ENCODE peak calls at places on chromosomes 3 and 15, in six cellular contexts. One of them, this sample, is unnamed.

GRCh38 chr15:45456212-45457106 is 66.1 kb downstream of the SLC30A4 start:
- DNase-seq in neural progenitor cell: no peak
- DNase-seq in testis: peak
- DNase-seq in PC-9: peak
- DNase-seq in cardiac fibroblast: peak
- DNase-seq in fibroblast of pulmonary artery: peak
- DNase-seq in this sample: peak

GRCh38 chr3:162437480-162437879 is 940.9 kb downstream of the OTOL1 start:
- DNase-seq in neural progenitor cell: no peak
- DNase-seq in testis: no peak
- DNase-seq in PC-9: peak
- DNase-seq in cardiac fibroblast: peak
- DNase-seq in fibroblast of pulmonary artery: peak
- DNase-seq in this sample: no peak

GRCh38 chr3:194485876-194486539 is 794 bp downstream of the ATP13A3 start:
- DNase-seq in neural progenitor cell: peak
- DNase-seq in testis: peak
- DNase-seq in PC-9: peak
- DNase-seq in cardiac fibroblast: peak
- DNase-seq in fibroblast of pulmonary artery: peak
- DNase-seq in this sample: no peak

GRCh38 chr3:15327941-15328340 is 4.4 kb downstream of the SH3BP5 start:
- DNase-seq in neural progenitor cell: no peak
- DNase-seq in testis: no peak
- DNase-seq in PC-9: peak
- DNase-seq in cardiac fibroblast: no peak
- DNase-seq in fibroblast of pulmonary artery: no peak
- DNase-seq in this sample: peak

GRCh38 chr3:152524198-152525140 is 255.7 kb downstream of the MBNL1 start:
- DNase-seq in neural progenitor cell: peak
- DNase-seq in testis: peak
- DNase-seq in PC-9: no peak
- DNase-seq in cardiac fibroblast: peak
- DNase-seq in fibroblast of pulmonary artery: peak
- DNase-seq in this sample: peak

GRCh38 chr3:105791919-105792786 is 76.7 kb downstream of the CBLB start:
- DNase-seq in neural progenitor cell: no peak
- DNase-seq in testis: peak
- DNase-seq in PC-9: no peak
- DNase-seq in cardiac fibroblast: peak
- DNase-seq in fibroblast of pulmonary artery: peak
- DNase-seq in this sample: peak

GRCh38 chr3:34132069-34132677 is 333.7 kb downstream of the PDCD6IP start:
- DNase-seq in neural progenitor cell: no peak
- DNase-seq in testis: no peak
- DNase-seq in PC-9: no peak
- DNase-seq in cardiac fibroblast: peak
- DNase-seq in fibroblast of pulmonary artery: peak
- DNase-seq in this sample: no peak

GRCh38 chr15:93488157-93488803 is 399.3 kb upstream of the RGMA start:
- DNase-seq in neural progenitor cell: no peak
- DNase-seq in testis: no peak
- DNase-seq in PC-9: no peak
- DNase-seq in cardiac fibroblast: no peak
- DNase-seq in fibroblast of pulmonary artery: no peak
- DNase-seq in this sample: no peak

GRCh38 chr3:41304603-41305002 is 105.3 kb downstream of the CTNNB1 start:
- DNase-seq in neural progenitor cell: no peak
- DNase-seq in testis: peak
- DNase-seq in PC-9: no peak
- DNase-seq in cardiac fibroblast: peak
- DNase-seq in fibroblast of pulmonary artery: peak
- DNase-seq in this sample: peak

GRCh38 chr15:55586808-55587207 is 1.3 kb downstream of the PYGO1 start:
- DNase-seq in neural progenitor cell: no peak
- DNase-seq in testis: no peak
- DNase-seq in PC-9: no peak
- DNase-seq in cardiac fibroblast: no peak
- DNase-seq in fibroblast of pulmonary artery: no peak
- DNase-seq in this sample: no peak

GRCh38 chr3:194287392-194287791 is 63.7 kb downstream of the CPN2 start:
- DNase-seq in neural progenitor cell: no peak
- DNase-seq in testis: no peak
- DNase-seq in PC-9: no peak
- DNase-seq in cardiac fibroblast: no peak
- DNase-seq in fibroblast of pulmonary artery: no peak
- DNase-seq in this sample: no peak

GRCh38 chr15:70092462-70092850 is 5.3 kb downstream of the TLE3 start:
- DNase-seq in neural progenitor cell: no peak
- DNase-seq in testis: no peak
- DNase-seq in PC-9: no peak
- DNase-seq in cardiac fibroblast: peak
- DNase-seq in fibroblast of pulmonary artery: peak
- DNase-seq in this sample: no peak

GRCh38 chr3:189529468-189529867 is 101.7 kb upstream of the TP63 start:
- DNase-seq in neural progenitor cell: no peak
- DNase-seq in testis: no peak
- DNase-seq in PC-9: no peak
- DNase-seq in cardiac fibroblast: no peak
- DNase-seq in fibroblast of pulmonary artery: no peak
- DNase-seq in this sample: peak

GRCh38 chr3:141930801-141931200 is 54.4 kb downstream of the ATP1B3 start:
- DNase-seq in neural progenitor cell: no peak
- DNase-seq in testis: no peak
- DNase-seq in PC-9: no peak
- DNase-seq in cardiac fibroblast: no peak
- DNase-seq in fibroblast of pulmonary artery: no peak
- DNase-seq in this sample: no peak

GRCh38 chr15:58185439-58185838 is 47.3 kb downstream of the AQP9 start:
- DNase-seq in neural progenitor cell: no peak
- DNase-seq in testis: no peak
- DNase-seq in PC-9: no peak
- DNase-seq in cardiac fibroblast: peak
- DNase-seq in fibroblast of pulmonary artery: peak
- DNase-seq in this sample: no peak

GRCh38 chr15:42270996-42271395 is 2.0 kb upstream of the GANC start:
- DNase-seq in neural progenitor cell: no peak
- DNase-seq in testis: no peak
- DNase-seq in PC-9: no peak
- DNase-seq in cardiac fibroblast: no peak
- DNase-seq in fibroblast of pulmonary artery: no peak
- DNase-seq in this sample: no peak

GRCh38 chr3:140711719-140712086 is 33.8 kb downstream of the TRIM42 start:
- DNase-seq in neural progenitor cell: no peak
- DNase-seq in testis: no peak
- DNase-seq in PC-9: no peak
- DNase-seq in cardiac fibroblast: no peak
- DNase-seq in fibroblast of pulmonary artery: no peak
- DNase-seq in this sample: no peak

GRCh38 chr15:31214864-31215489 is 111.7 kb upstream of the KLF13 start:
- DNase-seq in neural progenitor cell: no peak
- DNase-seq in testis: peak
- DNase-seq in PC-9: no peak
- DNase-seq in cardiac fibroblast: peak
- DNase-seq in fibroblast of pulmonary artery: peak
- DNase-seq in this sample: peak

GRCh38 chr15:22945071-22945470 is 35.1 kb downstream of the CYFIP1 start:
- DNase-seq in neural progenitor cell: no peak
- DNase-seq in testis: no peak
- DNase-seq in PC-9: no peak
- DNase-seq in cardiac fibroblast: no peak
- DNase-seq in fibroblast of pulmonary artery: no peak
- DNase-seq in this sample: no peak

GRCh38 chr15:46848704-46849103 is 868.6 kb upstream of the SEMA6D start:
- DNase-seq in neural progenitor cell: no peak
- DNase-seq in testis: no peak
- DNase-seq in PC-9: no peak
- DNase-seq in cardiac fibroblast: no peak
- DNase-seq in fibroblast of pulmonary artery: peak
- DNase-seq in this sample: peak

GRCh38 chr15:50024183-50024795 is 94.7 kb downstream of the ATP8B4 start:
- DNase-seq in neural progenitor cell: no peak
- DNase-seq in testis: peak
- DNase-seq in PC-9: no peak
- DNase-seq in cardiac fibroblast: peak
- DNase-seq in fibroblast of pulmonary artery: no peak
- DNase-seq in this sample: no peak

GRCh38 chr3:158776531-158776930 is 25.3 kb upstream of the MFSD1 start:
- DNase-seq in neural progenitor cell: no peak
- DNase-seq in testis: no peak
- DNase-seq in PC-9: no peak
- DNase-seq in cardiac fibroblast: no peak
- DNase-seq in fibroblast of pulmonary artery: no peak
- DNase-seq in this sample: no peak

GRCh38 chr15:45114076-45114750 is at the start of the genes DUOX2 and DUOXA2:
- DNase-seq in neural progenitor cell: peak
- DNase-seq in testis: no peak
- DNase-seq in PC-9: no peak
- DNase-seq in cardiac fibroblast: no peak
- DNase-seq in fibroblast of pulmonary artery: no peak
- DNase-seq in this sample: no peak

GRCh38 chr15:84863480-84864428 is 20.7 kb upstream of the SLC28A1 start:
- DNase-seq in neural progenitor cell: no peak
- DNase-seq in testis: no peak
- DNase-seq in PC-9: no peak
- DNase-seq in cardiac fibroblast: peak
- DNase-seq in fibroblast of pulmonary artery: peak
- DNase-seq in this sample: no peak

GRCh38 chr3:45640724-45641361 is 46.3 kb downstream of the LIMD1 start:
- DNase-seq in neural progenitor cell: no peak
- DNase-seq in testis: no peak
- DNase-seq in PC-9: peak
- DNase-seq in cardiac fibroblast: no peak
- DNase-seq in fibroblast of pulmonary artery: no peak
- DNase-seq in this sample: no peak

GRCh38 chr15:81111510-81112375 is 22.3 kb upstream of the CFAP161 start:
- DNase-seq in neural progenitor cell: no peak
- DNase-seq in testis: no peak
- DNase-seq in PC-9: no peak
- DNase-seq in cardiac fibroblast: no peak
- DNase-seq in fibroblast of pulmonary artery: no peak
- DNase-seq in this sample: peak

DNA sequence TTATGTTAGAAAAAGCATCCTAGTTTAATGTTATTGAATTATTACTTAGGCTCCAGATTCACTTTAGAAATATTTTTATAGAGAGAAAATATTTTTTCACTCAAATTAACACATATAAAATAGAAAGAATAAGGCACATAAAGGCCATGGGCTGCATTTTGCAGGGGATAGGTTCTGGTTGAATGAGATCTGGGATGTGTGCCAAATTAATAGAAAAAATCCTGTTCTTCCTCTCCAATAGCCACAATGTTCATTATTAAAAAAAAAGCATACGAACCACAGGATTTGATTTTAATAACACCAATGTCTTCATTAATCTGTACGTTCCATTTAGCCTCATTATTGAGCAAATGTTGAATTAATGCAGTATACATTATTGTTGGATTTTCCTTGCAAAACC is 622.8 kb upstream of the AGTR1 start:
- DNase-seq in neural progenitor cell: no peak
- DNase-seq in testis: no peak
- DNase-seq in PC-9: no peak
- DNase-seq in cardiac fibroblast: no peak
- DNase-seq in fibroblast of pulmonary artery: no peak
- DNase-seq in this sample: no peak
- TF ChIP-seq CTCF in neural progenitor cell: no peak
- TF ChIP-seq CTCF in testis: no peak
- TF ChIP-seq CTCF in PC-9: no peak
- TF ChIP-seq CTCF in cardiac fibroblast: no peak
- TF ChIP-seq CTCF in fibroblast of pulmonary artery: no peak
- TF ChIP-seq CTCF in this sample: no peak

GRCh38 chr15:77654975-77655374 is 22.3 kb upstream of the LINGO1 start:
- DNase-seq in neural progenitor cell: peak
- DNase-seq in testis: no peak
- DNase-seq in PC-9: no peak
- DNase-seq in cardiac fibroblast: no peak
- DNase-seq in fibroblast of pulmonary artery: no peak
- DNase-seq in this sample: no peak
- TF ChIP-seq CTCF in neural progenitor cell: peak
- TF ChIP-seq CTCF in testis: no peak
- TF ChIP-seq CTCF in PC-9: peak
- TF ChIP-seq CTCF in cardiac fibroblast: peak
- TF ChIP-seq CTCF in fibroblast of pulmonary artery: peak
- TF ChIP-seq CTCF in this sample: peak

DNA sequence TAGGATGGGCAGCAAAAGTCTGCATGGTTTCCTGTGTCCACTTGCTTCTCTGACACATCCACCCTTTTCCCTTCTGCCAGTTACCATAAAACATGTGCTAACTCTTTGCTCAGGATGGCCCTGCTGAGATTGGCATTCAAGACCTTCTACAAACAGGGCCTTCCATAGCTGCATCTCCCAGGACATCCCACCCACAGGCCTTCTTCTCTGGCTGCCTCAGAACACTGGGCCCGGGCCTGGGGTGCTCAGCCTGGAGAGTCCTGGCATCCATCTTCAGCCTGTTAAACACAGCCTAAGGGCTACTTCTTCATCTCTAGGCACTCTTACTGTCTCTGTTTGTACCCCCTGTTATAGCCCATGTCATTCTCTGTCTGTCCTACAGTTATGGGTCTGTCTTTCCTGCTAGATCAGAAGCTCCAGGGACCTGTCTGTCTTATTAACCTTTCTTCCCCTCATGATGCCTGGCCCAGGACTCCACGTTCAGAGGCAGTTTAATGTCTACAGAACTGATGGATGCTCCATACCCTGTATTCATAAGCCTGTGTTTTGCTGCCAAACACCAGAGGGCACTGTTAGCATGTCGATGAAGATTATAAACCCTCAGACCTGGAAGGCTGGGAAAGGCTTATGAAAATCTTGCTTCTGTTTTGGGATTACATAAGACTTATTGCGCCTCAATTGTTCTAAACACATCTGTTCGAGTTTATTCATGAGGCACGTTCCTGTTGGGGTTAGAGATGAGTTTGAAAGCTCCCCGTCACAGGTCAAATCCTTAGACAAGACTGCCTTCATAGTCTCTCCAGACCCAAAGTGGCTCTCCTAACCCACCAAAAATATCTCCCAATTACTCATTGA is 16.5 kb downstream of the SEMA3G start:
- DNase-seq in neural progenitor cell: peak
- DNase-seq in testis: peak
- DNase-seq in PC-9: peak
- DNase-seq in cardiac fibroblast: peak
- DNase-seq in fibroblast of pulmonary artery: peak
- DNase-seq in this sample: peak
- TF ChIP-seq CTCF in neural progenitor cell: peak
- TF ChIP-seq CTCF in testis: peak
- TF ChIP-seq CTCF in PC-9: peak
- TF ChIP-seq CTCF in cardiac fibroblast: peak
- TF ChIP-seq CTCF in fibroblast of pulmonary artery: peak
- TF ChIP-seq CTCF in this sample: peak

DNA sequence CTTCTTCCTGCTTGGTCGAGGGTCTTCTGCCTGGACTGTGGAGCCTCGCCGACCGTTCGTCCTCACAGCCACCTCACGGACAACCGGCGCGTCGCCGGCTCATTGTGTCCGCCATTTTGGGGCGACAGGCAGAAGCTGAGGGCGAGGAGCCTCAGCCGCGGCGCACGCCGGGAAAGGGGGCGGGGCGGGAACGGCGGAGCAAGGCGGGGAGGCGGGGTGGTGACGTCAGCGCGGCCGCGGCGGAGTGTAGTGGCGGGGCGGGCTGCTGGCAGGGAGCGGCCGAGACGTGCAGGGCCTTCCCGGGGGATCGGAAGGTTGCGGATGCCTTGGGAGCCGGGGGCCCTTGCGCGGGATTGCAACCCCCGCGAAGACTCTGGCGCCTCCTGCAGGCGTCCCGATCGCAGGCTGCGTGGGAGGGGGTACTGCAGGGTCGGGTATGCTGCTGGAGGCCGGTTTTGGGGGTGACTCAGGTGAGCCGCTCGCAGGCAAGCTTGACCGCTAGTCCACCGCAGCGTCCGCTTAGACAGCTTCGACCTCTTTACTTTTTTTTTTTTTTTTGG is at the start of gene WDR82:
- DNase-seq in neural progenitor cell: peak
- DNase-seq in testis: peak
- DNase-seq in PC-9: peak
- DNase-seq in cardiac fibroblast: peak
- DNase-seq in fibroblast of pulmonary artery: peak
- DNase-seq in this sample: peak
- TF ChIP-seq CTCF in neural progenitor cell: peak
- TF ChIP-seq CTCF in testis: peak
- TF ChIP-seq CTCF in PC-9: peak
- TF ChIP-seq CTCF in cardiac fibroblast: peak
- TF ChIP-seq CTCF in fibroblast of pulmonary artery: peak
- TF ChIP-seq CTCF in this sample: peak